ENCODE peak calls at places on chromosome 4, in four cellular contexts. G, T, Z and A are unnamed samples.

GRCh38 chr4:1309261-1310010 is 19.7 kb downstream of the MAEA start:
- DNase-seq in T (peak; percentile 78), G (peak; percentile 43), Z (peak; percentile 53), A (no peak)

GRCh38 chr4:6495736-6496135 is 23.3 kb upstream of the PPP2R2C start:
- DNase-seq in T (no peak), G (no peak), Z (no peak), A (no peak)

GRCh38 chr4:109440948-109441347 is 7.3 kb downstream of the SEC24B start:
- DNase-seq in G (no peak), Z (no peak), T (no peak), A (no peak)

GRCh38 chr4:3599951-3600350 is 67.7 kb upstream of the LRPAP1 start:
- DNase-seq in Z (no peak), G (no peak), T (no peak), A (no peak)

GRCh38 chr4:141898336-141898735 is 262.0 kb downstream of the IL15 start:
- DNase-seq in G (no peak), T (no peak), Z (no peak), A (no peak)

GRCh38 chr4:73421708-73422457 is 14.1 kb upstream of the AFP start:
- DNase-seq in G (no peak), Z (no peak), T (peak; percentile 2), A (no peak)

GRCh38 chr4:44927361-44928061 is 201.2 kb upstream of the GNPDA2 start:
- DNase-seq in G (no peak), Z (no peak), T (peak; percentile 43), A (no peak)

GRCh38 chr4:184288451-184289178 is 70.9 kb upstream of the ENPP6 start:
- DNase-seq in G (peak; percentile 34), T (no peak), Z (no peak), A (no peak)

GRCh38 chr4:114364857-114365256 is 233.8 kb upstream of the UGT8 start:
- DNase-seq in T (no peak), Z (no peak), G (no peak), A (no peak)

GRCh38 chr4:163493643-163494359 is 689 bp upstream of the TMA16 start:
- DNase-seq in T (no peak), G (no peak), Z (no peak), A (no peak)

GRCh38 chr4:83115656-83116285 is 1.2 kb upstream of the PLAC8 start:
- DNase-seq in G (no peak), Z (no peak), T (no peak), A (no peak)

GRCh38 chr4:150336676-150337412 is 245.1 kb upstream of the MAB21L2 start:
- DNase-seq in Z (no peak), T (no peak), G (no peak), A (no peak)

GRCh38 chr4:103648541-103648940 is 71.2 kb downstream of the TACR3 start:
- DNase-seq in T (no peak), Z (no peak), G (no peak), A (no peak)

GRCh38 chr4:2246384-2247127 is 4.6 kb upstream of the HAUS3 start:
- DNase-seq in G (no peak), T (no peak), Z (no peak), A (peak; percentile 16)

GRCh38 chr4:163175971-163176958 is 9.6 kb upstream of the NAF1 start:
- DNase-seq in T (no peak), G (no peak), Z (no peak), A (no peak)

GRCh38 chr4:157223446-157223845 is 2.9 kb downstream of the GRIA2 start:
- DNase-seq in Z (no peak), T (no peak), G (no peak), A (no peak)

GRCh38 chr4:117085185-117085701 is at the start of gene TRAM1L1:
- DNase-seq in Z (no peak), T (peak; percentile 82), G (no peak), A (no peak)

GRCh38 chr4:74317616-74318256 is 9.5 kb downstream of the EPGN start:
- DNase-seq in G (no peak), Z (no peak), T (no peak), A (no peak)

GRCh38 chr4:141576585-141577110 is 59.7 kb upstream of the IL15 start:
- DNase-seq in T (no peak), Z (no peak), G (no peak), A (no peak)

GRCh38 chr4:165031436-165032211 is at the start of gene TRIM60:
- DNase-seq in G (no peak), T (no peak), Z (no peak), A (no peak)

GRCh38 chr4:73929285-73929684 is 52.5 kb downstream of the PF4 start:
- DNase-seq in G (no peak), Z (no peak), T (no peak), A (no peak)

GRCh38 chr4:75630174-75630931 is at the start of gene CDKL2:
- DNase-seq in T (peak; percentile 92), Z (peak; percentile 92), G (peak; percentile 88), A (no peak)

GRCh38 chr4:8364141-8364540 is 76.4 kb downstream of the ACOX3 start:
- DNase-seq in Z (no peak), G (no peak), T (no peak), A (no peak)

GRCh38 chr4:181860157-181860556 is 383.0 kb upstream of the TENM3 start:
- DNase-seq in G (no peak), Z (no peak), T (no peak), A (no peak)

GRCh38 chr4:140971077-140971792 is 162.0 kb downstream of the RNF150 start:
- DNase-seq in T (no peak), G (no peak), Z (no peak), A (no peak)